ENCODE peak calls at places on chromosomes 2 and 18, in five cellular contexts. One of them, this sample, is unnamed.

GRCh38 chr2:108905906-108906305 is 83.1 kb downstream of the EDAR start:
- DNase-seq in prostate gland: no peak
- DNase-seq in brain microvascular endothelial cell: no peak
- DNase-seq in gastrocnemius medialis: no peak
- DNase-seq in K562: no peak
- DNase-seq in this sample: no peak

GRCh38 chr2:6031165-6031867 is 339.1 kb downstream of the SOX11 start:
- DNase-seq in prostate gland: no peak
- DNase-seq in brain microvascular endothelial cell: no peak
- DNase-seq in gastrocnemius medialis: no peak
- DNase-seq in K562: no peak
- DNase-seq in this sample: no peak

GRCh38 chr2:212665948-212666347 is 127.3 kb upstream of the ERBB4 start:
- DNase-seq in prostate gland: no peak
- DNase-seq in brain microvascular endothelial cell: no peak
- DNase-seq in gastrocnemius medialis: no peak
- DNase-seq in K562: no peak
- DNase-seq in this sample: no peak

GRCh38 chr2:127621981-127622431 is 23.9 kb upstream of the GPR17 start:
- DNase-seq in prostate gland: no peak
- DNase-seq in brain microvascular endothelial cell: no peak
- DNase-seq in gastrocnemius medialis: no peak
- DNase-seq in K562: no peak
- DNase-seq in this sample: no peak

GRCh38 chr2:10709290-10709939 is 12.0 kb upstream of the ATP6V1C2 start:
- DNase-seq in prostate gland: no peak
- DNase-seq in brain microvascular endothelial cell: no peak
- DNase-seq in gastrocnemius medialis: no peak
- DNase-seq in K562: peak; percentile 22
- DNase-seq in this sample: peak; percentile 51

GRCh38 chr2:11749646-11750349 is 3.4 kb downstream of the LPIN1 start:
- DNase-seq in prostate gland: no peak
- DNase-seq in brain microvascular endothelial cell: no peak
- DNase-seq in gastrocnemius medialis: no peak
- DNase-seq in K562: no peak
- DNase-seq in this sample: no peak

GRCh38 chr2:25228848-25229674 is 60.7 kb upstream of the POMC start:
- DNase-seq in prostate gland: peak; percentile 42
- DNase-seq in brain microvascular endothelial cell: peak; percentile 61
- DNase-seq in gastrocnemius medialis: peak; percentile 45
- DNase-seq in K562: peak; percentile 91
- DNase-seq in this sample: peak; percentile 89

GRCh38 chr2:69720922-69721491 is 20.9 kb upstream of the ANXA4 start:
- DNase-seq in prostate gland: no peak
- DNase-seq in brain microvascular endothelial cell: no peak
- DNase-seq in gastrocnemius medialis: no peak
- DNase-seq in K562: no peak
- DNase-seq in this sample: no peak

GRCh38 chr2:208186921-208187320 is 2.9 kb downstream of the C2orf80 start:
- DNase-seq in prostate gland: no peak
- DNase-seq in brain microvascular endothelial cell: no peak
- DNase-seq in gastrocnemius medialis: no peak
- DNase-seq in K562: no peak
- DNase-seq in this sample: no peak

GRCh38 chr2:232117413-232117812 is 155.9 kb downstream of the DIS3L2 start:
- DNase-seq in prostate gland: no peak
- DNase-seq in brain microvascular endothelial cell: no peak
- DNase-seq in gastrocnemius medialis: no peak
- DNase-seq in K562: no peak
- DNase-seq in this sample: no peak

GRCh38 chr2:179751184-179751809 is 110.1 kb downstream of the ZNF385B start:
- DNase-seq in prostate gland: no peak
- DNase-seq in brain microvascular endothelial cell: no peak
- DNase-seq in gastrocnemius medialis: no peak
- DNase-seq in K562: peak; percentile 44
- DNase-seq in this sample: peak; percentile 28

GRCh38 chr2:176280156-176280555 is 10.9 kb downstream of the MTX2 start:
- DNase-seq in prostate gland: no peak
- DNase-seq in brain microvascular endothelial cell: no peak
- DNase-seq in gastrocnemius medialis: no peak
- DNase-seq in K562: no peak
- DNase-seq in this sample: no peak

GRCh38 chr18:477565-477964 is 22.9 kb downstream of the COLEC12 start:
- DNase-seq in prostate gland: no peak
- DNase-seq in brain microvascular endothelial cell: no peak
- DNase-seq in gastrocnemius medialis: no peak
- DNase-seq in K562: peak; percentile 50
- DNase-seq in this sample: peak; percentile 30

GRCh38 chr2:236642125-236642524 is 72.5 kb downstream of the ACKR3 start:
- DNase-seq in prostate gland: no peak
- DNase-seq in brain microvascular endothelial cell: no peak
- DNase-seq in gastrocnemius medialis: peak; percentile 47
- DNase-seq in K562: no peak
- DNase-seq in this sample: no peak

GRCh38 chr2:34419856-34420255 is 820.8 kb upstream of the FAM98A start:
- DNase-seq in prostate gland: no peak
- DNase-seq in brain microvascular endothelial cell: no peak
- DNase-seq in gastrocnemius medialis: no peak
- DNase-seq in K562: no peak
- DNase-seq in this sample: peak; percentile 4

GRCh38 chr2:45241061-45241561 is 231.9 kb upstream of the SIX2 start:
- DNase-seq in prostate gland: no peak
- DNase-seq in brain microvascular endothelial cell: peak; percentile 48
- DNase-seq in gastrocnemius medialis: no peak
- DNase-seq in K562: no peak
- DNase-seq in this sample: peak; percentile 42

GRCh38 chr2:235170016-235170415 is 218.2 kb downstream of the SH3BP4 start:
- DNase-seq in prostate gland: no peak
- DNase-seq in brain microvascular endothelial cell: peak; percentile 44
- DNase-seq in gastrocnemius medialis: no peak
- DNase-seq in K562: no peak
- DNase-seq in this sample: peak; percentile 45

GRCh38 chr2:95034221-95034620 is 8.7 kb downstream of the MAL start:
- DNase-seq in prostate gland: no peak
- DNase-seq in brain microvascular endothelial cell: no peak
- DNase-seq in gastrocnemius medialis: no peak
- DNase-seq in K562: no peak
- DNase-seq in this sample: peak; percentile 78

GRCh38 chr18:48000701-48001100 is 70.2 kb upstream of the SMAD2 start:
- DNase-seq in prostate gland: no peak
- DNase-seq in brain microvascular endothelial cell: no peak
- DNase-seq in gastrocnemius medialis: no peak
- DNase-seq in K562: no peak
- DNase-seq in this sample: no peak

GRCh38 chr2:30481323-30481800 is 34.3 kb downstream of the LCLAT1 start:
- DNase-seq in prostate gland: no peak
- DNase-seq in brain microvascular endothelial cell: no peak
- DNase-seq in gastrocnemius medialis: peak; percentile 22
- DNase-seq in K562: peak; percentile 15
- DNase-seq in this sample: no peak

GRCh38 chr2:196513796-196514526 is 125.6 kb upstream of the CCDC150 start:
- DNase-seq in prostate gland: no peak
- DNase-seq in brain microvascular endothelial cell: no peak
- DNase-seq in gastrocnemius medialis: no peak
- DNase-seq in K562: no peak
- DNase-seq in this sample: no peak

GRCh38 chr2:196511258-196511971 is 128.1 kb upstream of the CCDC150 start:
- DNase-seq in prostate gland: no peak
- DNase-seq in brain microvascular endothelial cell: no peak
- DNase-seq in gastrocnemius medialis: no peak
- DNase-seq in K562: no peak
- DNase-seq in this sample: no peak

GRCh38 chr2:196515041-196515440 is 124.5 kb upstream of the CCDC150 start:
- DNase-seq in prostate gland: no peak
- DNase-seq in brain microvascular endothelial cell: no peak
- DNase-seq in gastrocnemius medialis: no peak
- DNase-seq in K562: no peak
- DNase-seq in this sample: no peak

GRCh38 chr2:196514641-196515040 is 124.9 kb upstream of the CCDC150 start:
- DNase-seq in prostate gland: no peak
- DNase-seq in brain microvascular endothelial cell: no peak
- DNase-seq in gastrocnemius medialis: no peak
- DNase-seq in K562: no peak
- DNase-seq in this sample: no peak

GRCh38 chr2:196510246-196510645 is 129.3 kb upstream of the CCDC150 start:
- DNase-seq in prostate gland: no peak
- DNase-seq in brain microvascular endothelial cell: no peak
- DNase-seq in gastrocnemius medialis: no peak
- DNase-seq in K562: no peak
- DNase-seq in this sample: no peak
- H3K27ac ChIP-seq in prostate gland: no peak overlapping the region
- H3K27ac ChIP-seq in brain microvascular endothelial cell: no peak overlapping the region
- H3K27ac ChIP-seq in gastrocnemius medialis: no peak overlapping the region
- H3K27ac ChIP-seq in K562: no peak overlapping the region
- H3K27ac ChIP-seq in this sample: no peak overlapping the region

GRCh38 chr18:13430663-13431062 is 212.1 kb downstream of the LDLRAD4 start:
- DNase-seq in prostate gland: no peak
- DNase-seq in brain microvascular endothelial cell: no peak
- DNase-seq in gastrocnemius medialis: no peak
- DNase-seq in K562: no peak
- DNase-seq in this sample: no peak
- H3K27ac ChIP-seq in prostate gland: no peak overlapping the region
- H3K27ac ChIP-seq in brain microvascular endothelial cell: no peak overlapping the region
- H3K27ac ChIP-seq in gastrocnemius medialis: no peak overlapping the region
- H3K27ac ChIP-seq in K562: no peak overlapping the region
- H3K27ac ChIP-seq in this sample: no peak overlapping the region

GRCh38 chr2:222439692-222440091 is 15.3 kb downstream of the SGPP2 start:
- DNase-seq in prostate gland: no peak
- DNase-seq in brain microvascular endothelial cell: no peak
- DNase-seq in gastrocnemius medialis: no peak
- DNase-seq in K562: no peak
- DNase-seq in this sample: no peak

GRCh38 chr2:222442665-222443064 is 18.3 kb downstream of the SGPP2 start:
- DNase-seq in prostate gland: no peak
- DNase-seq in brain microvascular endothelial cell: no peak
- DNase-seq in gastrocnemius medialis: no peak
- DNase-seq in K562: no peak
- DNase-seq in this sample: no peak

GRCh38 chr2:222445226-222445625 is 20.9 kb downstream of the SGPP2 start:
- DNase-seq in prostate gland: no peak
- DNase-seq in brain microvascular endothelial cell: no peak
- DNase-seq in gastrocnemius medialis: peak; percentile 49
- DNase-seq in K562: no peak
- DNase-seq in this sample: no peak

GRCh38 chr2:222436040-222436413 is 11.7 kb downstream of the SGPP2 start:
- DNase-seq in prostate gland: no peak
- DNase-seq in brain microvascular endothelial cell: no peak
- DNase-seq in gastrocnemius medialis: no peak
- DNase-seq in K562: no peak
- DNase-seq in this sample: no peak

GRCh38 chr2:222440670-222441422 is 16.5 kb downstream of the SGPP2 start:
- DNase-seq in prostate gland: no peak
- DNase-seq in brain microvascular endothelial cell: peak; percentile 43
- DNase-seq in gastrocnemius medialis: no peak
- DNase-seq in K562: no peak
- DNase-seq in this sample: peak; percentile 39
- H3K27ac ChIP-seq in prostate gland: no peak overlapping the region
- H3K27ac ChIP-seq in brain microvascular endothelial cell: no peak overlapping the region
- H3K27ac ChIP-seq in gastrocnemius medialis: no peak overlapping the region
- H3K27ac ChIP-seq in K562: no peak overlapping the region
- H3K27ac ChIP-seq in this sample: no peak overlapping the region

GRCh38 chr2:184597996-184598312 is 375 bp upstream of the ZNF804A start:
- DNase-seq in prostate gland: no peak
- DNase-seq in brain microvascular endothelial cell: peak; percentile 36
- DNase-seq in gastrocnemius medialis: no peak
- DNase-seq in K562: no peak
- DNase-seq in this sample: peak; percentile 1

GRCh38 chr2:184598313-184599053 is at the start of gene ZNF804A:
- DNase-seq in prostate gland: no peak
- DNase-seq in brain microvascular endothelial cell: peak; percentile 66
- DNase-seq in gastrocnemius medialis: peak; percentile 18
- DNase-seq in K562: peak; percentile 32
- DNase-seq in this sample: peak; percentile 4

GRCh38 chr2:184599054-184599874 is 935 bp downstream of the ZNF804A start:
- DNase-seq in prostate gland: no peak
- DNase-seq in brain microvascular endothelial cell: peak; percentile 30
- DNase-seq in gastrocnemius medialis: no peak
- DNase-seq in K562: no peak
- DNase-seq in this sample: no peak

GRCh38 chr2:184597571-184597980 is 753 bp upstream of the ZNF804A start:
- DNase-seq in prostate gland: no peak
- DNase-seq in brain microvascular endothelial cell: peak; percentile 49
- DNase-seq in gastrocnemius medialis: no peak
- DNase-seq in K562: no peak
- DNase-seq in this sample: peak; percentile 2

GRCh38 chr2:184596819-184597411 is 1.4 kb upstream of the ZNF804A start:
- DNase-seq in prostate gland: no peak
- DNase-seq in brain microvascular endothelial cell: peak; percentile 38
- DNase-seq in gastrocnemius medialis: no peak
- DNase-seq in K562: no peak
- DNase-seq in this sample: peak; percentile 1
- H3K27ac ChIP-seq in prostate gland: peak overlapping the region; percentile 44
- H3K27ac ChIP-seq in brain microvascular endothelial cell: peak overlapping the region; percentile 67
- H3K27ac ChIP-seq in gastrocnemius medialis: no peak overlapping the region
- H3K27ac ChIP-seq in K562: no peak overlapping the region
- H3K27ac ChIP-seq in this sample: no peak overlapping the region

GRCh38 chr18:63260075-63260754 is 59.4 kb downstream of the BCL2 start:
- DNase-seq in prostate gland: no peak
- DNase-seq in brain microvascular endothelial cell: no peak
- DNase-seq in gastrocnemius medialis: no peak
- DNase-seq in K562: no peak
- DNase-seq in this sample: no peak
- H3K27ac ChIP-seq in prostate gland: peak overlapping the region; percentile 35
- H3K27ac ChIP-seq in brain microvascular endothelial cell: no peak overlapping the region
- H3K27ac ChIP-seq in gastrocnemius medialis: peak overlapping the region; percentile 84
- H3K27ac ChIP-seq in K562: no peak overlapping the region
- H3K27ac ChIP-seq in this sample: no peak overlapping the region

GRCh38 chr18:41216604-41217003 is 738.4 kb upstream of the PIK3C3 start:
- DNase-seq in prostate gland: no peak
- DNase-seq in brain microvascular endothelial cell: no peak
- DNase-seq in gastrocnemius medialis: no peak
- DNase-seq in K562: no peak
- DNase-seq in this sample: no peak
- H3K27ac ChIP-seq in prostate gland: no peak overlapping the region
- H3K27ac ChIP-seq in brain microvascular endothelial cell: no peak overlapping the region
- H3K27ac ChIP-seq in gastrocnemius medialis: no peak overlapping the region
- H3K27ac ChIP-seq in K562: no peak overlapping the region
- H3K27ac ChIP-seq in this sample: no peak overlapping the region

GRCh38 chr2:9237831-9238230 is 31.2 kb downstream of the ASAP2 start:
- DNase-seq in prostate gland: no peak
- DNase-seq in brain microvascular endothelial cell: no peak
- DNase-seq in gastrocnemius medialis: no peak
- DNase-seq in K562: no peak
- DNase-seq in this sample: no peak
- H3K27ac ChIP-seq in prostate gland: no peak overlapping the region
- H3K27ac ChIP-seq in brain microvascular endothelial cell: no peak overlapping the region
- H3K27ac ChIP-seq in gastrocnemius medialis: peak overlapping the region; percentile 69
- H3K27ac ChIP-seq in K562: no peak overlapping the region
- H3K27ac ChIP-seq in this sample: peak overlapping the region; percentile 73

DNA sequence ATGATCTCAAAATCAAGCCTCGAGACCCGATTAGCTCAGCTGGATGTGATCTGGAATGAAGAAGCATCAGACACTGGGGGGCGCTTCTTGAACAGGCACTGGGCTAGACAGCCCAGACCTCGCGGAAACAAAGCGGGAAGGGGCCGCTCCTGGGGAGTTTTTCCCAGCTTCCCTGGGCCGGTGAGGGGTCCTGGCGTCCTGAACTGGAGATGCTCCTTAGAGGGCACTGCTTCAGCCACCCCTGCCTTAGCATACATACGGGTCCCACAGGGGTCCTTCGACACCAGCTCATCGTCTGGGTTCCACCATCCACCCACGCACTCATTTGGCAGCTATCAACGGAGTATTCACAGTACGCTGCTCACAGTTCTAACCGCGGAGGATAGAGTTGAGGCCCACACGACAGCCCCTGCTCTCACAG is 146.7 kb downstream of the TSN start:
- DNase-seq in prostate gland: no peak
- DNase-seq in brain microvascular endothelial cell: peak; percentile 18
- DNase-seq in gastrocnemius medialis: no peak
- DNase-seq in K562: peak; percentile 76
- DNase-seq in this sample: no peak
- H3K27ac ChIP-seq in prostate gland: no peak overlapping the region
- H3K27ac ChIP-seq in brain microvascular endothelial cell: no peak overlapping the region
- H3K27ac ChIP-seq in gastrocnemius medialis: no peak overlapping the region
- H3K27ac ChIP-seq in K562: no peak overlapping the region
- H3K27ac ChIP-seq in this sample: no peak overlapping the region

This sample was measured in RWPE1.